ENCODE peak calls at places on chromosomes 16 and 17, in eight cellular contexts. H is WTC11, R is GM23338, N is GM20000, M is fibroblast of villous mesenchyme, P is BE2C, B is cardiac muscle cell, S is K562. Y is an unnamed sample.
A peak's percentile ranks its signal among the peaks of the same experiment; 100 is the strongest.

GRCh38 chr17:32971171-32971570 is 20.5 kb upstream of the SPACA3 start:
- DNase-seq in N (no peak), M (peak; percentile 82), S (peak; percentile 95), B (peak; percentile 54), P (no peak), R (no peak), H (no peak), Y (no peak)

GRCh38 chr17:44004077-44004760 is at the start of gene NAGS:
- DNase-seq in M (no peak), H (peak; percentile 58), P (peak; percentile 32), R (peak; percentile 71), S (peak; percentile 58), N (no peak), B (no peak), Y (peak; percentile 50)

GRCh38 chr17:13996758-13997157 is 72.5 kb upstream of the COX10 start:
- DNase-seq in H (no peak), P (no peak), S (no peak), M (peak; percentile 53), B (no peak), N (no peak), R (no peak), Y (peak; percentile 14)

GRCh38 chr17:28916302-28916934 is 13.5 kb upstream of the DHRS13 start:
- DNase-seq in P (no peak), R (peak; percentile 71), M (peak; percentile 53), S (peak; percentile 73), B (peak; percentile 60), H (peak; percentile 53), N (peak; percentile 45), Y (peak; percentile 42)

GRCh38 chr17:69058165-69058564 is 2.6 kb downstream of the ABCA9 start:
- DNase-seq in N (no peak), P (no peak), R (peak; percentile 62), B (no peak), S (peak; percentile 59), H (no peak), M (no peak), Y (no peak)

GRCh38 chr17:51362818-51363598 is 102.7 kb downstream of the UTP18 start:
- DNase-seq in S (no peak), P (no peak), B (peak; percentile 38), N (no peak), R (peak; percentile 45), M (no peak), H (no peak), Y (no peak)

GRCh38 chr16:54282923-54283734 is 3.5 kb downstream of the IRX3 start:
- DNase-seq in M (no peak), S (no peak), H (peak; percentile 26), B (no peak), R (peak; percentile 56), N (no peak), P (no peak), Y (peak; percentile 27)

GRCh38 chr17:77140878-77141767 is at the start of gene SEC14L1:
- DNase-seq in M (peak; percentile 30), R (peak; percentile 78), P (peak; percentile 69), B (peak; percentile 33), N (peak; percentile 28), S (peak; percentile 64), H (peak; percentile 50), Y (peak; percentile 61)

GRCh38 chr17:2053380-2054261 is 1.3 kb upstream of the HIC1 start:
- DNase-seq in N (peak; percentile 86), P (peak; percentile 74), B (peak; percentile 78), S (peak; percentile 69), M (peak; percentile 82), H (peak; percentile 83), R (peak; percentile 88), Y (peak; percentile 64)

GRCh38 chr16:53534206-53534605 is 31.2 kb upstream of the AKTIP start:
- DNase-seq in B (no peak), R (peak; percentile 45), N (no peak), M (no peak), S (no peak), H (peak; percentile 23), P (no peak), Y (no peak)

GRCh38 chr16:87178977-87179376 is 138.2 kb downstream of the C16orf95 start:
- DNase-seq in N (no peak), H (no peak), B (peak; percentile 84), M (peak; percentile 62), R (peak; percentile 40), P (no peak), S (no peak), Y (no peak)

GRCh38 chr17:70096861-70097260 is 21.8 kb downstream of the KCNJ16 start:
- DNase-seq in R (no peak), N (no peak), H (no peak), P (no peak), M (no peak), S (no peak), B (no peak), Y (no peak)

GRCh38 chr16:86874141-86874540 is 295.8 kb downstream of the FOXL1 start:
- DNase-seq in S (peak; percentile 39), M (no peak), P (peak; percentile 23), R (peak; percentile 74), B (peak; percentile 20), H (peak; percentile 80), N (peak; percentile 65), Y (no peak)

GRCh38 chr17:74730491-74731346 is 6.3 kb upstream of the RAB37 start:
- DNase-seq in H (no peak), N (no peak), B (no peak), S (no peak), P (no peak), R (no peak), M (no peak), Y (no peak)

GRCh38 chr17:19713462-19713861 is 2.9 kb downstream of the SLC47A2 start:
- DNase-seq in N (no peak), H (peak; percentile 68), B (no peak), M (no peak), S (no peak), P (no peak), R (peak; percentile 76), Y (no peak)

GRCh38 chr17:80970044-80970761 is 21.4 kb upstream of the CHMP6 start:
- DNase-seq in P (peak; percentile 81), R (no peak), S (peak; percentile 34), N (peak; percentile 87), H (peak; percentile 58), B (peak; percentile 32), M (peak; percentile 17), Y (peak; percentile 46)

GRCh38 chr16:15518412-15519351 is 84.3 kb downstream of the BMERB1 start:
- DNase-seq in R (no peak), S (no peak), H (no peak), P (peak; percentile 16), N (no peak), M (peak; percentile 48), B (peak; percentile 93), Y (no peak)

GRCh38 chr16:82580293-82580900 is 46.4 kb upstream of the CDH13 start:
- DNase-seq in R (peak; percentile 34), H (peak; percentile 25), P (no peak), B (peak; percentile 7), N (no peak), S (no peak), M (peak; percentile 10), Y (no peak)

GRCh38 chr16:60217787-60218186 is 1483.7 kb upstream of the GOT2 start:
- DNase-seq in R (peak; percentile 46), B (no peak), P (no peak), M (no peak), H (peak; percentile 15), S (no peak), N (no peak), Y (no peak)
- TF ChIP-seq CTCF in R (no peak), B (no peak), P (no peak), M (no peak), H (no peak), S (no peak), N (no peak), Y (no peak)

GRCh38 chr17:42441717-42442565 is 16.7 kb upstream of the ATP6V0A1 start:
- DNase-seq in P (no peak), S (no peak), H (no peak), B (no peak), M (no peak), R (peak; percentile 75), N (no peak), Y (no peak)

GRCh38 chr17:42436401-42436800 is 13.3 kb upstream of the CAVIN1 start:
- DNase-seq in R (no peak), M (peak; percentile 98), P (no peak), S (no peak), N (no peak), B (peak; percentile 98), H (no peak), Y (no peak)

GRCh38 chr17:42438600-42439567 is 15.8 kb upstream of the CAVIN1 start:
- DNase-seq in M (peak; percentile 43), H (peak; percentile 50), R (peak; percentile 69), B (peak; percentile 51), S (peak; percentile 52), P (peak; percentile 43), N (no peak), Y (peak; percentile 22)
- TF ChIP-seq CTCF in M (peak; percentile 58), H (no peak), R (peak; percentile 41), B (peak; percentile 59), S (peak; percentile 49), P (peak; percentile 50), N (peak; percentile 69), Y (peak; percentile 21)

DNA sequence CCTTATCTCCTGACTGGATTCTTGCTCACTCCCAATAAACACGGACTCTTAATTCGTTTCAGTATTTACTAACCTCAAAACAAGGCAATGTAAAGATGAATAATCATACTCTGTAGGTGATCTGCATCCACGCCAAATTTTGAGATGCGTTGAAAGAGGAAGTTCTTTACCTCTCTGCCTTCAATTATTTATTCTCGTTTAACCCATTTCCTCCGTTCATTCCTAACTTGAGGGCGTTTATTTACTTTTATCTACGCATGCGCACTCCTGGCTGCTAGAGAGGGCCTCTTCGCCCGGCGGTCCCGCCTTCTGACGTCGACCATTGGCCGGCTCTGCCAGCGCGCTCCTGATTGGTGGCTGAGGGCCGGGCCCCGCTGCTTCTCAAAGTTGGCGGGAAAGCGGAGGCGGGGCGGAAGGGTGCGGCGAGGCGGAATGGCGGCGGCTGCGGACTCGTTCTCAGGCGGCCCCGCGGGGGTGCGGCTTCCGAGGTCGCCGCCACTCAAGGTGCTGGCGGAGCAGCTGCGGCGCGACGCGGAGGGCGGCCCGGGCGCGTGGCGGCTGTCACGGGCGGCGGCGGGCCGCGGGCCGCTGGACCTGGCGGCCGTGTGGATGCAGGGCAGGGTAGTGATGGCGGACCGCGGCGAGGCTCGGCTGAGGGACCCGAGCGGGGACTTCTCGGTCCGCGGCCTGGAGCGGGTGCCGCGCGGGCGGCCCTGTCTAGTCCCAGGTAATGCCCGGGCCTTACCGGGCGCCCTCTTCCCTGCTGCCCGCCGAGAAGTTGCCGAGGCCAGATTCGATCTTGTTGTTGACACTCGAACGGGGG is at the start of gene RMI2:
- DNase-seq in R (peak; percentile 99), B (peak; percentile 97), H (peak; percentile 98), P (peak; percentile 98), S (peak; percentile 98), N (peak; percentile 100), M (peak; percentile 96), Y (peak; percentile 96)
- TF ChIP-seq CTCF in R (no peak), B (no peak), H (no peak), P (no peak), S (no peak), N (no peak), M (no peak), Y (no peak)

DNA sequence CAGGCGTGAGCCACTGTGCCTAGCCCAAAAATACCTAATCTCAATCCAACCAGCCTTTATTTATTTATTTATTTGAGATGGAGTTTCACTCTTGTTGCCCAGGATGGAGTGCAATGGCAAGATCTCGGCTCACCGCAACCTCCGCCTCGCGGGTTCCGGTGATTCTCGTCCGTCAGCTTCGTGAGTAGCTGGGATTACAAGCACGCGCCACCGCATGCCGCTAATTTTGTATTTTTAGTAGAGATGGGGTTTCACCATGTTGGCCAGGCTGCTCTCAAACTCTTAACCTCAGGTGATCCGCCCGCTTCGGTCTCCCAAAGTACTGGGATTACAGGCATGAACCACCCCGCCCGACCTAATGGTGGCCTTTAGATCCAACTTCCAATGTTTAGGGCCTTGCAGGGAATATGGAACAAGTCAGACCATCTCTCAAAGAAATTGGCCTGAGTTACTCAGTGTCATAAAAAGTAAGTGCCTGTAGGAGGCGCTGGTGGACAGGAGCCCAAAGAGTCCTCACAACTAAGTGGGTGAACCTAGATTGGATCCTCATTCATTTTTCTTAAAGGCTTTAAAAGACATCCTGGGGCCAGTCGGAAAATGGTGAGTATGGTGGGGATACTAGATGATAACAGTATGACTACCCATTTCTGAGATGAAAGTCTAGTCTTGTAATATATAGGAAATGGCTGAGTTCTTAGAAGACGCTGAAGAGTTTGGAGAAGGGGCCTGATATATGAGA is 4.6 kb downstream of the ZSCAN10 start:
- DNase-seq in S (peak; percentile 80), M (peak; percentile 57), P (peak; percentile 48), R (peak; percentile 86), N (peak; percentile 86), B (peak; percentile 63), H (peak; percentile 62), Y (no peak)
- TF ChIP-seq CTCF in S (peak; percentile 88), M (peak; percentile 76), P (peak; percentile 83), R (peak; percentile 97), N (peak; percentile 54), B (peak; percentile 63), H (peak; percentile 68), Y (peak; percentile 12)

Y was measured in nephron progenitor cell.